ENCODE peak calls at places on chromosomes 6 and 20, in six cellular contexts. N is IMR-90, L is H9, A is neuronal stem cell, G is mesenchymal stem cell, T is H1. Z is an unnamed sample.

GRCh38 chr6:2396856-2397640 is 151.6 kb upstream of the GMDS start:
- DNase-seq in G (peak), T (no peak), A (no peak), N (peak), L (no peak), Z (peak)

GRCh38 chr6:85775883-85776282 is 133.2 kb upstream of the SYNCRIP start:
- DNase-seq in A (no peak), T (no peak), G (no peak), L (no peak), N (no peak), Z (no peak)

GRCh38 chr6:54892831-54893230 is 46.3 kb downstream of the FAM83B start:
- DNase-seq in N (peak), L (no peak), G (peak), T (no peak), A (no peak), Z (no peak)

GRCh38 chr20:17969276-17969883 is 562 bp downstream of the MGME1 start:
- DNase-seq in T (no peak), A (no peak), G (peak), N (no peak), L (no peak), Z (peak)

GRCh38 chr6:3592371-3592941 is 135.6 kb upstream of the SLC22A23 start:
- DNase-seq in N (peak), T (no peak), G (peak), L (no peak), A (no peak), Z (peak)

GRCh38 chr6:1738682-1739081 is 129.0 kb downstream of the FOXC1 start:
- DNase-seq in G (no peak), N (no peak), T (no peak), A (no peak), L (no peak), Z (no peak)

GRCh38 chr6:151254451-151255081 is 14.8 kb downstream of the AKAP12 start:
- DNase-seq in N (peak), T (no peak), L (no peak), G (peak), A (no peak), Z (peak)

GRCh38 chr6:22082278-22082677 is 214.6 kb downstream of the PRL start:
- DNase-seq in A (no peak), G (no peak), N (peak), L (no peak), T (no peak), Z (no peak)

GRCh38 chr6:81241717-81242116 is 510.8 kb downstream of the TENT5A start:
- DNase-seq in N (peak), T (no peak), A (no peak), G (peak), L (no peak), Z (no peak)

GRCh38 chr6:36701401-36701991 is 3.9 kb downstream of the RAB44 start:
- DNase-seq in A (no peak), L (peak), G (no peak), T (no peak), N (no peak), Z (no peak)

GRCh38 chr20:9999660-10000059 is 35.1 kb upstream of the ANKEF1 start:
- DNase-seq in T (no peak), L (no peak), N (no peak), G (no peak), A (no peak), Z (no peak)

GRCh38 chr6:146077992-146078391 is 49.1 kb downstream of the GRM1 start:
- DNase-seq in T (no peak), L (no peak), N (no peak), A (no peak), G (no peak), Z (no peak)

GRCh38 chr20:50342638-50343102 is 152.0 kb downstream of the CEBPB start:
- DNase-seq in T (no peak), A (no peak), L (no peak), G (no peak), N (no peak), Z (no peak)

GRCh38 chr6:139313784-139314545 is 22.2 kb upstream of the TXLNB start:
- DNase-seq in A (no peak), G (no peak), L (peak), N (peak), T (no peak), Z (peak)

GRCh38 chr20:14860410-14860814 is 523.0 kb upstream of the FLRT3 start:
- DNase-seq in A (peak), L (peak), N (no peak), T (peak), G (no peak), Z (no peak)

GRCh38 chr6:98945311-98946005 is 2.3 kb downstream of the FBXL4 start:
- DNase-seq in A (no peak), L (no peak), G (no peak), N (no peak), T (no peak), Z (no peak)

GRCh38 chr6:44065443-44066115 is 61.7 kb downstream of the MRPL14 start:
- DNase-seq in L (no peak), A (no peak), T (no peak), G (no peak), N (peak), Z (no peak)

GRCh38 chr6:44068607-44069296 is 58.5 kb downstream of the MRPL14 start:
- DNase-seq in A (no peak), N (no peak), T (no peak), G (no peak), L (peak), Z (peak)

GRCh38 chr6:44064948-44065272 is 62.3 kb downstream of the MRPL14 start:
- DNase-seq in N (no peak), A (no peak), T (no peak), G (no peak), L (no peak), Z (no peak)

GRCh38 chr6:44067073-44067759 is 60.0 kb downstream of the MRPL14 start:
- DNase-seq in L (no peak), G (peak), T (no peak), A (no peak), N (peak), Z (no peak)

DNA sequence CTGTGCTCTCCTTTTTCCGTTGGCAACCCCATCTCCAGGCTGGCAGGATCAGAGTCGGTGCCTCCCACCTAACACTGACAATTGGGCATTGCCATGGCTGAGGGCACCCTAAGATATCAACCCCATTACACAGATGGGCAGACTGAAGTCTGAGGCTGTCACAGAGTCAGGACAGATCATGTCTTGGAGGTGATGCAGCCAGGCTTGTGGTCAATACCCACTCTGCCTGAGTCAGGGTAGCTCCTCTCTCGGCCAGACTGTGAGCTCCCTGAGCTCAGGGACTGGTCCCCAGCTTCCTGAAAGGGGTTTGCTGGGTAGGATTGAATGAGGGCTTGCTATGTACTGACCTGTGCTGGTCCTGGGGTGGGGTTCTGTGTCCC is 59.5 kb downstream of the MRPL14 start:
- DNase-seq in N (peak), L (no peak), A (no peak), G (no peak), T (no peak), Z (no peak)
- H4K91ac ChIP-seq in N (peak), L (no peak), A (no peak), G (peak), T (peak), Z (no peak)

GRCh38 chr6:133632206-133632605 is 256.7 kb upstream of the TCF21 start:
- DNase-seq in G (peak), A (no peak), T (no peak), N (peak), L (no peak), Z (no peak)

GRCh38 chr6:133634474-133634873 is 254.4 kb upstream of the TCF21 start:
- DNase-seq in T (no peak), A (no peak), N (no peak), G (no peak), L (no peak), Z (no peak)

GRCh38 chr6:133632906-133633305 is 256.0 kb upstream of the TCF21 start:
- DNase-seq in N (no peak), A (no peak), G (no peak), T (no peak), L (no peak), Z (no peak)

GRCh38 chr6:133631421-133631820 is 257.5 kb upstream of the TCF21 start:
- DNase-seq in A (no peak), L (no peak), N (peak), G (peak), T (no peak), Z (peak)

GRCh38 chr6:133630651-133631050 is 258.3 kb upstream of the TCF21 start:
- DNase-seq in T (no peak), L (no peak), A (no peak), G (no peak), N (no peak), Z (no peak)
- H4K91ac ChIP-seq in T (no peak), L (no peak), A (no peak), G (no peak), N (no peak), Z (no peak)

GRCh38 chr6:120620900-120621299 is 713.4 kb downstream of the TBC1D32 start:
- DNase-seq in A (no peak), G (no peak), N (no peak), L (no peak), T (no peak), Z (no peak)
- H4K91ac ChIP-seq in A (no peak), G (no peak), N (no peak), L (no peak), T (no peak), Z (no peak)

GRCh38 chr6:105882071-105882803 is 203.9 kb upstream of the PRDM1 start:
- DNase-seq in L (no peak), N (peak), T (no peak), G (peak), A (no peak), Z (no peak)
- H4K91ac ChIP-seq in L (no peak), N (peak), T (no peak), G (no peak), A (no peak), Z (no peak)

DNA sequence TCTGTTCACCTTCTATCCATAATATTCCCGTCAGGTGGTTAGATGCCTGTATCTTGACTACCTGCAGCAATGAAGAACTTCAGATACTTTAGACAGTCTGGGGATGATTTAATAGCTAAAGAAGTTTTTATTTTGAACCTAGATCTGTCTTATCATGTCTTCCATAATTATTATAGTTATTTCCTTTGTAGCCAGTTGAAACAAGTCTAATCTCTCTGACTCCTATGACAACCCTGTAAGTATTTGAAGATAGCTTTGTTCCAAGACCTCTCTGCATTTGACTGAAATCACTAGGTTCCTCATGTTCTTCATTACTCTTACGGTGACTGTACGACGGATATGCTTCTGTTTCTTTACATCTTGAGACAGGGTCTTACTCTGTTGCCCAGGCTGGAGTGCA is 316.6 kb upstream of the BMP2 start:
- DNase-seq in T (no peak), A (no peak), G (no peak), N (no peak), L (no peak), Z (no peak)
- H4K91ac ChIP-seq in T (no peak), A (no peak), G (no peak), N (no peak), L (no peak), Z (no peak)

DNA sequence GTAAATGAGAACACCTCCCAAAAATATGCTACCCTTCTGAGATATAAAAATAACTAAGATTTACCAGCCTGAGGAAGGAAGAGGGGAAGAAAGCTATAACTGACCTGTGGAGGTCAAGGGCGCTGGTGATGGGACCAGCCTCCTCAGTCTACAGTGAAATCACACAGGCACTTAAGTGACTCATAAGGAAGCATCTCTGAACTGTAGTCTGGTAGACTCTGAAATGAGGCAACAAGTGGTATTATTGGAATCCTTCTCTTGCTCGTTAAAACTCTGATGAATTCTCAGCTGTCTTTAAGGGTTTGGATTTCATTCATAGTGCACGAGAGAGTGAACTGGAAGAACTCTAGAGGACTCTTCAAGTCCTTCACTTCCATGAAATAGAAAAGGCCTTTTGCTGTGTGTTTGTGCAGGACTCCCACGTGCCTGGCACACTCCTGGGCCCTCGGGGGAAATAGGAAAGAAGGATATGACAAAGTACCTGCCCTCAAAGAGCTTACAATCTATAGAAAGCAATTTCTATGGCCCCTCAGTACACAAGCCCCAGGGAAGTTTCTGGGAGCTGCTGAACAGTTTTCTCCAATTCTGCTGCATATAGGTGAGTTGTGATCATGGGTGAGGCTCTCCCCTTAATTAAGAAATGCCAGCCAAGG is 231.8 kb upstream of the RREB1 start:
- DNase-seq in G (peak), L (no peak), N (peak), A (no peak), T (no peak), Z (peak)
- H4K91ac ChIP-seq in G (no peak), L (no peak), N (no peak), A (no peak), T (no peak), Z (no peak)

Z was measured in trophoblast cell.